ENCODE peak calls at places on chromosomes 16 and 17, in six cellular contexts. One of them, this sample, is unnamed.

GRCh38 chr16:67447508-67448076 is 16.7 kb downstream of the HSD11B2 start:
- DNase-seq in H1: no peak
- DNase-seq in IMR-90: peak
- DNase-seq in mesenchymal stem cell: peak
- DNase-seq in mesendoderm: no peak
- DNase-seq in H9: peak
- DNase-seq in this sample: no peak

GRCh38 chr17:61562287-61562686 is 28.7 kb downstream of the NACA2 start:
- DNase-seq in H1: no peak
- DNase-seq in IMR-90: no peak
- DNase-seq in mesenchymal stem cell: no peak
- DNase-seq in mesendoderm: no peak
- DNase-seq in H9: no peak
- DNase-seq in this sample: no peak

GRCh38 chr17:32882734-32883133 is 5.8 kb upstream of the MYO1D start:
- DNase-seq in H1: no peak
- DNase-seq in IMR-90: peak
- DNase-seq in mesenchymal stem cell: peak
- DNase-seq in mesendoderm: no peak
- DNase-seq in H9: no peak
- DNase-seq in this sample: no peak

GRCh38 chr17:2309338-2310143 is 5.8 kb downstream of the SRR start:
- DNase-seq in H1: no peak
- DNase-seq in IMR-90: peak
- DNase-seq in mesenchymal stem cell: peak
- DNase-seq in mesendoderm: no peak
- DNase-seq in H9: no peak
- DNase-seq in this sample: no peak

GRCh38 chr17:3890082-3890892 is 2.6 kb downstream of the CAMKK1 start:
- DNase-seq in H1: no peak
- DNase-seq in IMR-90: peak
- DNase-seq in mesenchymal stem cell: peak
- DNase-seq in mesendoderm: no peak
- DNase-seq in H9: no peak
- DNase-seq in this sample: no peak

GRCh38 chr17:79749156-79749815 is 18.5 kb downstream of the ENPP7 start:
- DNase-seq in H1: no peak
- DNase-seq in IMR-90: peak
- DNase-seq in mesenchymal stem cell: peak
- DNase-seq in mesendoderm: no peak
- DNase-seq in H9: no peak
- DNase-seq in this sample: no peak

GRCh38 chr17:28616281-28616680 is 2.3 kb upstream of the RSKR start:
- DNase-seq in H1: no peak
- DNase-seq in IMR-90: no peak
- DNase-seq in mesenchymal stem cell: no peak
- DNase-seq in mesendoderm: no peak
- DNase-seq in H9: no peak
- DNase-seq in this sample: no peak

GRCh38 chr16:1181715-1182671 is 29.1 kb downstream of the CACNA1H start:
- DNase-seq in H1: no peak
- DNase-seq in IMR-90: peak
- DNase-seq in mesenchymal stem cell: peak
- DNase-seq in mesendoderm: no peak
- DNase-seq in H9: no peak
- DNase-seq in this sample: no peak

GRCh38 chr17:75417054-75417453 is 11.6 kb upstream of the GRB2 start:
- DNase-seq in H1: no peak
- DNase-seq in IMR-90: no peak
- DNase-seq in mesenchymal stem cell: no peak
- DNase-seq in mesendoderm: no peak
- DNase-seq in H9: no peak
- DNase-seq in this sample: no peak

GRCh38 chr17:29597361-29598172 is 4.6 kb downstream of the ANKRD13B start:
- DNase-seq in H1: no peak
- DNase-seq in IMR-90: no peak
- DNase-seq in mesenchymal stem cell: no peak
- DNase-seq in mesendoderm: no peak
- DNase-seq in H9: no peak
- DNase-seq in this sample: no peak

GRCh38 chr17:29124135-29124930 is 55.9 kb downstream of the MYO18A start:
- DNase-seq in H1: no peak
- DNase-seq in IMR-90: peak
- DNase-seq in mesenchymal stem cell: peak
- DNase-seq in mesendoderm: peak
- DNase-seq in H9: peak
- DNase-seq in this sample: no peak

GRCh38 chr17:62869885-62870580 is 61.9 kb upstream of the MARCHF10 start:
- DNase-seq in H1: peak
- DNase-seq in IMR-90: peak
- DNase-seq in mesenchymal stem cell: peak
- DNase-seq in mesendoderm: peak
- DNase-seq in H9: peak
- DNase-seq in this sample: peak

GRCh38 chr16:69105501-69106361 is at the start of gene HAS3:
- DNase-seq in H1: peak
- DNase-seq in IMR-90: peak
- DNase-seq in mesenchymal stem cell: peak
- DNase-seq in mesendoderm: peak
- DNase-seq in H9: peak
- DNase-seq in this sample: peak

GRCh38 chr16:75244225-75244792 is 7.1 kb downstream of the BCAR1 start:
- DNase-seq in H1: no peak
- DNase-seq in IMR-90: peak
- DNase-seq in mesenchymal stem cell: peak
- DNase-seq in mesendoderm: no peak
- DNase-seq in H9: no peak
- DNase-seq in this sample: no peak

GRCh38 chr16:5328546-5328945 is 231.0 kb upstream of the EEF2KMT start:
- DNase-seq in H1: no peak
- DNase-seq in IMR-90: no peak
- DNase-seq in mesenchymal stem cell: no peak
- DNase-seq in mesendoderm: peak
- DNase-seq in H9: no peak
- DNase-seq in this sample: no peak

GRCh38 chr17:63843387-63844292 is 1.2 kb upstream of the SMARCD2 start:
- DNase-seq in H1: no peak
- DNase-seq in IMR-90: peak
- DNase-seq in mesenchymal stem cell: peak
- DNase-seq in mesendoderm: no peak
- DNase-seq in H9: no peak
- DNase-seq in this sample: no peak

GRCh38 chr16:15599303-15600070 is 43.5 kb downstream of the MARF1 start:
- DNase-seq in H1: no peak
- DNase-seq in IMR-90: no peak
- DNase-seq in mesenchymal stem cell: no peak
- DNase-seq in mesendoderm: no peak
- DNase-seq in H9: no peak
- DNase-seq in this sample: no peak

GRCh38 chr17:46061435-46061834 is 62.4 kb downstream of the STH start:
- DNase-seq in H1: no peak
- DNase-seq in IMR-90: no peak
- DNase-seq in mesenchymal stem cell: peak
- DNase-seq in mesendoderm: peak
- DNase-seq in H9: no peak
- DNase-seq in this sample: no peak

GRCh38 chr16:21598676-21599157 is 660 bp upstream of the METTL9 start:
- DNase-seq in H1: no peak
- DNase-seq in IMR-90: no peak
- DNase-seq in mesenchymal stem cell: no peak
- DNase-seq in mesendoderm: peak
- DNase-seq in H9: no peak
- DNase-seq in this sample: no peak

GRCh38 chr17:33385133-33385532 is 92.0 kb upstream of the ASIC2 start:
- DNase-seq in H1: no peak
- DNase-seq in IMR-90: no peak
- DNase-seq in mesenchymal stem cell: peak
- DNase-seq in mesendoderm: peak
- DNase-seq in H9: no peak
- DNase-seq in this sample: no peak

GRCh38 chr17:37541880-37542675 is 52.4 kb downstream of the DUSP14 start:
- DNase-seq in H1: no peak
- DNase-seq in IMR-90: peak
- DNase-seq in mesenchymal stem cell: peak
- DNase-seq in mesendoderm: peak
- DNase-seq in H9: no peak
- DNase-seq in this sample: no peak

GRCh38 chr17:1484586-1485310 is 7.7 kb downstream of the MYO1C start:
- DNase-seq in H1: no peak
- DNase-seq in IMR-90: no peak
- DNase-seq in mesenchymal stem cell: peak
- DNase-seq in mesendoderm: peak
- DNase-seq in H9: peak
- DNase-seq in this sample: peak

GRCh38 chr16:86931410-86931941 is 353.1 kb downstream of the FOXL1 start:
- DNase-seq in H1: no peak
- DNase-seq in IMR-90: peak
- DNase-seq in mesenchymal stem cell: peak
- DNase-seq in mesendoderm: peak
- DNase-seq in H9: no peak
- DNase-seq in this sample: no peak

GRCh38 chr17:63600569-63601438 is at the start of gene TACO1:
- DNase-seq in H1: peak
- DNase-seq in IMR-90: peak
- DNase-seq in mesenchymal stem cell: peak
- DNase-seq in mesendoderm: peak
- DNase-seq in H9: peak
- DNase-seq in this sample: peak

GRCh38 chr16:11204513-11205047 is 51.4 kb downstream of the SOCS1 start:
- DNase-seq in H1: no peak
- DNase-seq in IMR-90: no peak
- DNase-seq in mesenchymal stem cell: no peak
- DNase-seq in mesendoderm: no peak
- DNase-seq in H9: no peak
- DNase-seq in this sample: no peak

DNA sequence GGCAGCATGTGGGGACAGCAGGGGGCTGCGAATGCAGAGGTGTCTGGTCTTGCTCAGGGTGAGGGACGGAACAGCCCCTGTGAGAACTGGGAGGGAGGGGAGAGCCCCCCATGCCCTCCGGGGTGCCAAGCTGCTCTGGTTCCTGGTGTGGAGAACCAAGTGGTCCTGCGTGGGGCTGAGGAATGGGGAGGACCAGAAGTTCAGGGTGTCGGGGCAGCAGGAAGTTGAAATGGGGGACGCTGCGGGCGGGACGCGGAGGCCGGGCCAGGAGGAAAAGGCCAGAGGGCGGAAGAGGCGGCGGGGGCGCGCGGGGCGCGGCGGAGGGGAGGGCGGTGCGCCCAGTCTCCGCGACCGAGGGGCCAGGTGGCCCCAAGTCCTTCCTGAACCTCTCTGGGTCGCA is 3.6 kb downstream of the ALDH3A1 start:
- DNase-seq in H1: no peak
- DNase-seq in IMR-90: no peak
- DNase-seq in mesenchymal stem cell: no peak
- DNase-seq in mesendoderm: no peak
- DNase-seq in H9: no peak
- DNase-seq in this sample: no peak
- H4K8ac ChIP-seq in H1: peak
- H4K8ac ChIP-seq in IMR-90: no peak
- H4K8ac ChIP-seq in mesenchymal stem cell: peak
- H4K8ac ChIP-seq in mesendoderm: no peak
- H4K8ac ChIP-seq in H9: no peak
- H4K8ac ChIP-seq in this sample: peak

GRCh38 chr16:89712476-89712805 is 8.3 kb downstream of the VPS9D1 start:
- DNase-seq in H1: no peak
- DNase-seq in IMR-90: peak
- DNase-seq in mesenchymal stem cell: peak
- DNase-seq in mesendoderm: peak
- DNase-seq in H9: no peak
- DNase-seq in this sample: no peak

GRCh38 chr16:89709166-89709565 is 7.7 kb upstream of the SPATA2L start:
- DNase-seq in H1: no peak
- DNase-seq in IMR-90: no peak
- DNase-seq in mesenchymal stem cell: no peak
- DNase-seq in mesendoderm: peak
- DNase-seq in H9: no peak
- DNase-seq in this sample: no peak

GRCh38 chr16:89709716-89710480 is 8.4 kb upstream of the SPATA2L start:
- DNase-seq in H1: no peak
- DNase-seq in IMR-90: no peak
- DNase-seq in mesenchymal stem cell: no peak
- DNase-seq in mesendoderm: no peak
- DNase-seq in H9: no peak
- DNase-seq in this sample: no peak

GRCh38 chr16:89711601-89712475 is 8.9 kb downstream of the VPS9D1 start:
- DNase-seq in H1: no peak
- DNase-seq in IMR-90: peak
- DNase-seq in mesenchymal stem cell: peak
- DNase-seq in mesendoderm: peak
- DNase-seq in H9: peak
- DNase-seq in this sample: no peak

GRCh38 chr16:89710709-89711564 is 9.4 kb upstream of the SPATA2L start:
- DNase-seq in H1: no peak
- DNase-seq in IMR-90: no peak
- DNase-seq in mesenchymal stem cell: no peak
- DNase-seq in mesendoderm: peak
- DNase-seq in H9: peak
- DNase-seq in this sample: no peak
- H2BK15ac ChIP-seq in H1: no peak
- H2BK15ac ChIP-seq in IMR-90: no peak
- H2BK15ac ChIP-seq in mesenchymal stem cell: no peak
- H2BK15ac ChIP-seq in mesendoderm: no peak
- H2BK15ac ChIP-seq in H9: no peak
- H2BK15ac ChIP-seq in this sample: peak

GRCh38 chr17:40219073-40219860 is at the start of gene WIPF2:
- DNase-seq in H1: peak
- DNase-seq in IMR-90: peak
- DNase-seq in mesenchymal stem cell: peak
- DNase-seq in mesendoderm: peak
- DNase-seq in H9: peak
- DNase-seq in this sample: peak
- H3K23ac ChIP-seq in H1: no peak
- H3K23ac ChIP-seq in IMR-90: peak
- H3K23ac ChIP-seq in mesenchymal stem cell: no peak
- H3K23ac ChIP-seq in mesendoderm: no peak
- H3K23ac ChIP-seq in H9: no peak
- H3K23ac ChIP-seq in this sample: peak

DNA sequence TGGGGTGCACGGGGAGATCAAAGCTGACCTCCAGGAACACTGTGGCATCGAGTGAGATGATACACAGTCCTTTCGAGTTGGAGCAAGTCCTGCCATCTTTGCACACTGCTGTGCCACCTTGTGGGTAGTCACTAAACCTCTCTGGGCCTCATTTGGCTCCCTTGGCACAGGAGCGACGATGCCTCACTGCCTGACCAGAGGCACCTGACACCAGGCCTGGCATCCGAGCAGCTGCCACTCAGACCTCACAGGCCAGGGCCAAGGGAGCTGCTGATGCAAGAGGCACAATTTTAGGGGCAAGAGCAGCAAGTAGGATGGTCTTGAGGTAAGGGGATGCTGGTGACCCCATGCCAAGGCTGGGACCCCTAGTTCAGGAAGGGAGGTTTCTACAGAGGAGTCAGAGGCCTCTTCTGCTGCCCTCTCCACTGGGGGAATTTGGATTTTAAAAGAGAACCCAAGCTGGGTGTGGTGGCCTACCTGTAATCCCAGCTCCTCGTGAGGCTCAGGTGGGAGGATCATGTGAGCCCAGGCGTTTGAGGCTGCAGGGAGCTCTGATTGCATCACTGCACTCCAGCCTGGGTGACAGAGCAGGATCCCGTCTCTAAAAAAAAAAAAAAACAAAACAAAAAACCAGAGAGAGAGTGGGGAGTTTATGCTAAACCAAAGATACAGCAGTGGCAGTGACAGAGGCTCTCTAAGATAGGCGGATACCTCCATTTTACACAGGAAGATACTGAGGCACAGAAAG is 6.7 kb upstream of the ADGRG1 start:
- DNase-seq in H1: no peak
- DNase-seq in IMR-90: no peak
- DNase-seq in mesenchymal stem cell: no peak
- DNase-seq in mesendoderm: no peak
- DNase-seq in H9: no peak
- DNase-seq in this sample: no peak
- H4K8ac ChIP-seq in H1: no peak
- H4K8ac ChIP-seq in IMR-90: no peak
- H4K8ac ChIP-seq in mesenchymal stem cell: no peak
- H4K8ac ChIP-seq in mesendoderm: no peak
- H4K8ac ChIP-seq in H9: no peak
- H4K8ac ChIP-seq in this sample: no peak

This sample was measured in neuronal stem cell.